ENCODE peak calls at places on chromosomes 12 and 14, in nine cellular contexts. Y, X, K, U, V, P, T, B and W are unnamed samples.

GRCh38 chr12:71686658-71687025 is 760 bp downstream of the TMEM19 start:
- DNase-seq in Y (no peak), V (peak), U (no peak), X (no peak), K (no peak), T (no peak), B (no peak), P (no peak), W (no peak)

GRCh38 chr12:56042430-56043203 is 899 bp downstream of the RPS26 start:
- DNase-seq in P (no peak), T (no peak), U (no peak), X (no peak), B (no peak), Y (no peak), K (no peak), V (no peak), W (no peak)

GRCh38 chr12:93846936-93847516 is 169.9 kb downstream of the CRADD start:
- DNase-seq in B (no peak), K (no peak), P (no peak), V (no peak), T (no peak), X (no peak), Y (no peak), U (no peak), W (no peak)

GRCh38 chr14:39873793-39874192 is 441.6 kb upstream of the FBXO33 start:
- DNase-seq in T (no peak), Y (no peak), P (no peak), K (no peak), B (no peak), X (no peak), U (no peak), V (no peak), W (no peak)

GRCh38 chr12:49863946-49864816 is 21.3 kb upstream of the BCDIN3D start:
- DNase-seq in X (no peak), V (no peak), U (no peak), Y (no peak), B (no peak), K (no peak), T (peak), P (no peak), W (no peak)

GRCh38 chr12:109387425-109388166 is 39.9 kb downstream of the MYO1H start:
- DNase-seq in P (peak), K (peak), B (no peak), V (peak), Y (peak), X (peak), T (no peak), U (no peak), W (peak)

GRCh38 chr12:110266980-110267620 is 13.9 kb upstream of the ATP2A2 start:
- DNase-seq in P (no peak), X (peak), U (no peak), K (no peak), Y (no peak), B (peak), V (peak), T (no peak), W (peak)

GRCh38 chr12:110934093-110934852 is 13.9 kb upstream of the MYL2 start:
- DNase-seq in U (no peak), T (no peak), B (no peak), X (no peak), K (no peak), V (no peak), Y (peak), P (peak), W (peak)

GRCh38 chr12:4648499-4649357 is at the start of the genes AKAP3 and NDUFA9:
- DNase-seq in K (peak), X (peak), U (peak), Y (peak), T (peak), V (peak), B (peak), P (peak), W (peak)

GRCh38 chr12:49282302-49282701 is 12.6 kb upstream of the PRPH start:
- DNase-seq in Y (no peak), T (no peak), X (no peak), V (no peak), B (no peak), K (no peak), U (no peak), P (no peak), W (no peak)

GRCh38 chr14:68042002-68042401 is 222.4 kb downstream of the RAD51B start:
- DNase-seq in X (no peak), P (no peak), T (no peak), Y (no peak), B (no peak), U (no peak), V (no peak), K (no peak), W (no peak)

GRCh38 chr12:118059645-118060275 is 1.2 kb downstream of the WSB2 start:
- DNase-seq in Y (no peak), P (peak), K (peak), X (peak), U (no peak), V (no peak), T (no peak), B (no peak), W (no peak)

GRCh38 chr12:95790025-95790911 is at the start of gene NTN4:
- DNase-seq in V (peak), B (no peak), U (no peak), P (peak), K (peak), X (peak), T (no peak), Y (no peak), W (peak)

GRCh38 chr12:45789025-45789424 is 59.5 kb downstream of the ARID2 start:
- DNase-seq in Y (no peak), P (no peak), U (no peak), B (peak), T (no peak), X (peak), K (no peak), V (peak), W (no peak)

GRCh38 chr12:49094104-49094948 is at the start of gene DHH:
- DNase-seq in Y (no peak), B (no peak), U (no peak), X (no peak), T (no peak), P (peak), K (peak), V (no peak), W (no peak)

GRCh38 chr12:15011162-15011561 is 38.3 kb downstream of the PDE6H start:
- DNase-seq in P (peak), K (no peak), U (no peak), Y (no peak), V (peak), B (no peak), T (no peak), X (no peak), W (no peak)
- TF ChIP-seq CTCF in P (peak), K (peak), U (peak), Y (peak), V (peak), B (no peak), T (peak), X (peak), W (peak)

DNA sequence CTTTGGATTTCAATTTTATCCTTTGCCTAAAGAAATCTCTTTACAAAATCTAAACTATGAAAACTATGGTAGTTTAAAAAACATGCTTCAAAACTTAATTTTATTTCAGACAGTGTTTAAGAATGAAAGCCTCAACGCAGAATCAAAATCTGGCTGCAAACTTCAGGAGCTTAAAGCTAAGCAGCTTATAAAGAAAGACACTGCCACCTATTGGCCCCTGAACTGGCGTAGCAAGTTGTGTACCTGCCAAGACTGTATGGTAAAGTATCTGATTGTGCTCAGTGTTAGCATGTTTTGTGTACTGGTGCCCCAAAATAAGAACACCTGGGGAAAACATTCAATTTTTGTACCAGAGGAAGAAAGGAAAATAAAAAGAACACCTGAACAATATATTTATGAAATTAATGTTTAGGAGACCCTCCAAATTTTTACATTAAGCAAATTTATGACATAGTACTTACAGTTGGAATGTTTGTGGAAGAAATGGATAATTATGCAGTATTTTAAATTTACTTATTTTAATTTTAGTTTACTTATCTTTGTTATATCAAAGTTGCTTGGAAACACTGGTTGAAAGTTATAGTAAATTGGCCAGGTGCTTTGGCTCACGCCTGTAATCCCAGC is 12.2 kb downstream of the UBR7 start:
- DNase-seq in V (peak), T (no peak), K (peak), X (peak), B (no peak), Y (peak), U (no peak), P (peak), W (peak)
- TF ChIP-seq CTCF in V (peak), T (peak), K (peak), X (peak), B (peak), Y (peak), U (peak), P (peak), W (peak)

GRCh38 chr14:100640481-100641273 is 53.5 kb upstream of the BEGAIN start:
- DNase-seq in X (peak), B (no peak), T (no peak), Y (no peak), K (peak), P (no peak), U (no peak), V (no peak), W (no peak)
- TF ChIP-seq CTCF in X (no peak), B (no peak), T (peak), Y (no peak), K (no peak), P (no peak), U (no peak), V (no peak), W (peak)

GRCh38 chr12:10771132-10771733 is 31.2 kb downstream of the TAS2R7 start:
- DNase-seq in B (peak), Y (peak), X (peak), K (peak), U (peak), T (no peak), P (peak), V (peak), W (peak)
- TF ChIP-seq CTCF in B (peak), Y (peak), X (peak), K (peak), U (peak), T (peak), P (peak), V (peak), W (peak)

GRCh38 chr14:76373456-76373855 is 2.5 kb upstream of the ESRRB start:
- DNase-seq in Y (no peak), V (no peak), U (no peak), B (no peak), K (no peak), T (no peak), P (peak), X (no peak), W (no peak)
- TF ChIP-seq CTCF in Y (no peak), V (no peak), U (no peak), B (no peak), K (no peak), T (no peak), P (peak), X (no peak), W (peak)